ENCODE peak calls at places on chromosomes 2 and 18, in nine cellular contexts. D is WTC11, M is RWPE2, N is BE2C, P is nephron progenitor cell, L is A549, E is tibial artery, F is esophagus squamous epithelium, C is HCT116. B is an unnamed sample.

GRCh38 chr2:208128136-208128535 is 1.5 kb downstream of the CRYGC start:
- DNase-seq in D (no peak), M (no peak), N (no peak), P (no peak), L (no peak), E (no peak), F (no peak), C (no peak), B (no peak)

GRCh38 chr18:5302606-5303005 is 7.1 kb upstream of the ZBTB14 start:
- DNase-seq in D (no peak), M (no peak), N (no peak), P (no peak), L (no peak), E (no peak), F (no peak), C (no peak), B (no peak)

GRCh38 chr18:58183226-58183625 is 139.2 kb downstream of the NEDD4L start:
- DNase-seq in D (no peak), M (no peak), N (no peak), P (no peak), L (no peak), E (no peak), F (no peak), C (no peak), B (no peak)

GRCh38 chr2:190173382-190173781 is 110.9 kb upstream of the MSTN start:
- DNase-seq in D (no peak), M (no peak), N (no peak), P (no peak), L (no peak), E (no peak), F (no peak), C (no peak), B (no peak)

GRCh38 chr18:22639026-22639463 is 221.3 kb upstream of the CTAGE1 start:
- DNase-seq in D (no peak), M (no peak), N (no peak), P (no peak), L (peak; percentile 80), E (no peak), F (no peak), C (no peak), B (no peak)

GRCh38 chr2:157258520-157259326 is 1.2 kb downstream of the GALNT5 start:
- DNase-seq in D (no peak), M (no peak), N (no peak), P (no peak), L (no peak), E (no peak), F (no peak), C (no peak), B (no peak)

GRCh38 chr2:97695744-97696143 is 17.6 kb upstream of the ZAP70 start:
- DNase-seq in D (no peak), M (no peak), N (no peak), P (no peak), L (no peak), E (no peak), F (no peak), C (no peak), B (no peak)

GRCh38 chr18:62720048-62720447 is 4.7 kb downstream of the PHLPP1 start:
- DNase-seq in D (no peak), M (no peak), N (no peak), P (no peak), L (no peak), E (no peak), F (no peak), C (no peak), B (no peak)

GRCh38 chr18:79583984-79584401 is 95.6 kb upstream of the CTDP1 start:
- DNase-seq in D (no peak), M (peak; percentile 31), N (no peak), P (no peak), L (no peak), E (peak; percentile 43), F (no peak), C (no peak), B (peak; percentile 63)

GRCh38 chr2:206869824-206870495 is 69.4 kb upstream of the CPO start:
- DNase-seq in D (no peak), M (no peak), N (no peak), P (no peak), L (no peak), E (no peak), F (no peak), C (no peak), B (no peak)

GRCh38 chr2:230758566-230759480 is 46.2 kb downstream of the CAB39 start:
- DNase-seq in D (no peak), M (no peak), N (no peak), P (no peak), L (no peak), E (no peak), F (no peak), C (no peak), B (no peak)

GRCh38 chr18:79750980-79751571 is 46.7 kb upstream of the KCNG2 start:
- DNase-seq in D (no peak), M (peak; percentile 52), N (no peak), P (no peak), L (no peak), E (peak; percentile 52), F (no peak), C (no peak), B (no peak)

GRCh38 chr2:158724803-158725271 is 70.3 kb upstream of the DAPL1 start:
- DNase-seq in D (no peak), M (no peak), N (no peak), P (no peak), L (peak; percentile 50), E (no peak), F (no peak), C (no peak), B (no peak)

GRCh38 chr2:101871480-101871879 is 120.3 kb upstream of the IL1R2 start:
- DNase-seq in D (no peak), M (no peak), N (no peak), P (no peak), L (no peak), E (no peak), F (no peak), C (no peak), B (no peak)

GRCh38 chr2:101874069-101874468 is 117.7 kb upstream of the IL1R2 start:
- DNase-seq in D (no peak), M (no peak), N (no peak), P (no peak), L (no peak), E (no peak), F (no peak), C (no peak), B (no peak)

GRCh38 chr2:101870444-101870843 is 121.3 kb upstream of the IL1R2 start:
- DNase-seq in D (no peak), M (no peak), N (no peak), P (no peak), L (no peak), E (no peak), F (no peak), C (no peak), B (no peak)

GRCh38 chr2:101872480-101872879 is 119.3 kb upstream of the IL1R2 start:
- DNase-seq in D (no peak), M (no peak), N (no peak), P (no peak), L (no peak), E (no peak), F (no peak), C (no peak), B (no peak)

GRCh38 chr2:101873543-101873942 is 118.2 kb upstream of the IL1R2 start:
- DNase-seq in D (no peak), M (no peak), N (no peak), P (no peak), L (peak; percentile 28), E (no peak), F (no peak), C (no peak), B (no peak)
- TF ChIP-seq CTCF in D (no peak), M (peak; percentile 31), N (peak; percentile 38), P (no peak), L (peak; percentile 45), E (no peak), F (no peak), C (peak; percentile 31), B (peak; percentile 76)

DNA sequence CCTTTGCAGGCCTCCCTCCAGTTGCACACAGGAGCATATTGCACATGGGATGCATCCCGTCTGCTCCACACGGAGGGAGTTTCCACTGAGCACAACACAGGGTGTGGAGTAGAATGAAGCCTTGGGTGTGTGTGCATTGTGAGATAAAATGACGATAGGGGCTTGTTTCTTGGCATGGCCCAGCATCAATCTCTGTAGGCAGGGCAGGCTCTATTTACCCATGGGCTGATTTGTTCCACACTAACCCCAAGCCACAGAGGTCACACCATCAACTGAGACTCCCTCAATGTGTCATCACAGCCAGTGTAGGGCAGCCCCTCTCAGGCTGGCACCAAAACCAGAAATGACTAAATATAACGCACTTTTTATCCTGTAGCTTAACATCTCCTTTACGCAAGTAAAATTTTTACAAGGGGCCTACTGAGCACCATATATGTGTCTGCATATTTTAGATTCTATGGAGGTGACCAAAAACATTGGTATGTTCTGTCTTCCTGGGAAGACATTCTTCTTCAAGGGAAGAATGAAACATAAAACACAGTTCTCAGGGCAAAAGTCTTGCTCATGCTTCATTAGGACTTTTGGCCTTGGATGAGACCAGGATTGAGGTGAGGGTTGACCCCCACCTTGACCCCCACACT is 2.7 kb upstream of the GKN1 start:
- DNase-seq in D (no peak), M (peak; percentile 81), N (no peak), P (no peak), L (peak; percentile 98), E (no peak), F (no peak), C (no peak), B (no peak)
- TF ChIP-seq CTCF in D (no peak), M (no peak), N (no peak), P (no peak), L (no peak), E (no peak), F (no peak), C (no peak), B (no peak)

GRCh38 chr18:31563778-31564177 is 27.9 kb upstream of the TTR start:
- DNase-seq in D (no peak), M (no peak), N (no peak), P (no peak), L (no peak), E (no peak), F (no peak), C (no peak), B (no peak)
- TF ChIP-seq CTCF in D (no peak), M (peak; percentile 69), N (no peak), P (no peak), L (peak; percentile 49), E (no peak), F (no peak), C (no peak), B (peak; percentile 75)

GRCh38 chr2:168713325-168713724 is 89.1 kb upstream of the NOSTRIN start:
- DNase-seq in D (no peak), M (no peak), N (no peak), P (no peak), L (no peak), E (no peak), F (no peak), C (no peak), B (no peak)

GRCh38 chr2:168717790-168718502 is 84.5 kb upstream of the NOSTRIN start:
- DNase-seq in D (no peak), M (no peak), N (no peak), P (no peak), L (no peak), E (no peak), F (no peak), C (no peak), B (no peak)

GRCh38 chr2:168718622-168719021 is 83.8 kb upstream of the NOSTRIN start:
- DNase-seq in D (no peak), M (no peak), N (no peak), P (no peak), L (no peak), E (no peak), F (no peak), C (no peak), B (no peak)

GRCh38 chr2:168716839-168717238 is 85.6 kb upstream of the NOSTRIN start:
- DNase-seq in D (no peak), M (no peak), N (no peak), P (no peak), L (no peak), E (no peak), F (no peak), C (no peak), B (no peak)

GRCh38 chr2:168715849-168716248 is 86.6 kb upstream of the NOSTRIN start:
- DNase-seq in D (no peak), M (no peak), N (no peak), P (no peak), L (no peak), E (no peak), F (no peak), C (no peak), B (no peak)
- TF ChIP-seq CTCF in D (no peak), M (no peak), N (no peak), P (no peak), L (no peak), E (no peak), F (no peak), C (no peak), B (no peak)

B was measured in chondrocyte.